ENCODE peak calls at places on chromosomes 1 and 21, in six cellular contexts. C is IMR-90, E is endothelial cell, L is OCI-LY7, S is psoas muscle, O is tibial artery. B is an unnamed sample.

GRCh38 chr1:61887921-61888564 is 145.8 kb downstream of the PATJ start:
- DNase-seq in C (no peak), E (no peak), L (no peak), S (peak; percentile 22), O (no peak), B (no peak)

GRCh38 chr1:104073463-104073902 is 323.8 kb downstream of the AMY1C start:
- DNase-seq in C (no peak), E (no peak), L (no peak), S (no peak), O (no peak), B (no peak)

GRCh38 chr1:109354940-109355339 is 42.8 kb downstream of the SORT1 start:
- DNase-seq in C (no peak), E (no peak), L (no peak), S (no peak), O (no peak), B (no peak)

GRCh38 chr1:92482665-92483441 is 3.9 kb downstream of the GFI1 start:
- DNase-seq in C (no peak), E (peak; percentile 38), L (no peak), S (no peak), O (no peak), B (peak; percentile 14)

GRCh38 chr1:73161418-73161817 is 879.1 kb upstream of the NEGR1 start:
- DNase-seq in C (no peak), E (no peak), L (no peak), S (no peak), O (no peak), B (no peak)

GRCh38 chr1:59819566-59820438 is 5.1 kb downstream of the HOOK1 start:
- DNase-seq in C (no peak), E (no peak), L (no peak), S (no peak), O (no peak), B (no peak)

GRCh38 chr21:17709266-17709611 is 96.5 kb upstream of the BTG3 start:
- DNase-seq in C (no peak), E (no peak), L (no peak), S (no peak), O (no peak), B (no peak)

GRCh38 chr21:45297329-45297728 is 9.6 kb upstream of the POFUT2 start:
- DNase-seq in C (no peak), E (no peak), L (no peak), S (no peak), O (no peak), B (no peak)

GRCh38 chr1:1091344-1092148 is 17.4 kb upstream of the RNF223 start:
- DNase-seq in C (no peak), E (no peak), L (no peak), S (no peak), O (peak; percentile 55), B (no peak)

GRCh38 chr1:3237994-3238704 is 169.1 kb downstream of the PRDM16 start:
- DNase-seq in C (no peak), E (no peak), L (no peak), S (no peak), O (peak; percentile 90), B (no peak)

DNA sequence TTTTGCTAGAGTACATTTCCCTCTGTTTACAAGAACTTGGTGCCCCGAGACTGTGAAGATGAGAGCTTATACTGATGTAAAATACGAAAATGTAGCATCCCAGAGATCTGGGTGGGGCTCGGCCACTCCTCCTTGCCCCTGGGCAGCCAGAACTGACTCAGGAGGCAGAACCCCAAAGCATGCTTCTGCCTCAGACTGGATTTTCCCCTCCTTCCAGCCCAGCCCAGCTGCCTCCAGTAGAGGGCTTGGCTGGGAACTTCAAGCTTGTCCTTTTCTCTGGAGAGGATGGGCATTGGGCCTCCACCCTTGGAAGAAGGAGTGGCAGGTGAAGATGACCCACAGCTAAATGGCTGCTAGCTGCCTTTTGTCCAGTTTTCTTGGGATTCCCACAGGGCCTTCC is 24.3 kb upstream of the BTG2 start:
- DNase-seq in C (peak; percentile 24), E (no peak), L (peak; percentile 4), S (no peak), O (peak; percentile 54), B (no peak)
- TF ChIP-seq CTCF in C (no peak), E (no peak), L (peak; percentile 21), S (no peak), O (no peak), B (no peak)

GRCh38 chr1:156095906-156096508 is 13.7 kb upstream of the MEX3A start:
- DNase-seq in C (no peak), E (no peak), L (no peak), S (no peak), O (no peak), B (no peak)
- TF ChIP-seq CTCF in C (no peak), E (no peak), L (no peak), S (no peak), O (no peak), B (no peak)

DNA sequence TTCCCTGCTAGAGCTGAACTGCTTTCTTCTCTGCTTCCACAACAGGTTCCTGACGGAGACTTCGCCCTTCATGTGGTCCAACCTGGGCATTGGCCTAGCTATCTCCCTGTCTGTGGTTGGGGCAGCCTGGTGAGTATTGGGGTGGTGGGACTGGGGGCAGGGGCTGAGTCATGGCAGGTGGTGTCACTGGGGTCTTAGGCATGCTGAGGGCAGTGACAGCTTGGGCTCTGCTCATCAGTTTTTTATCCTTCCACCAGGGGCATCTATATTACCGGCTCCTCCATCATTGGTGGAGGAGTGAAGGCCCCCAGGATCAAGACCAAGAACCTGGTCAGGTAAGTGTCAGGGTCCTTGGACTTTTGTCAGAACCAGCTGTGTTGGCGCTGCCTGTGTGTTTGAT is 1.3 kb downstream of the ATP6V0B start:
- DNase-seq in C (no peak), E (no peak), L (no peak), S (no peak), O (no peak), B (no peak)
- TF ChIP-seq CTCF in C (no peak), E (no peak), L (peak; percentile 26), S (no peak), O (no peak), B (no peak)

DNA sequence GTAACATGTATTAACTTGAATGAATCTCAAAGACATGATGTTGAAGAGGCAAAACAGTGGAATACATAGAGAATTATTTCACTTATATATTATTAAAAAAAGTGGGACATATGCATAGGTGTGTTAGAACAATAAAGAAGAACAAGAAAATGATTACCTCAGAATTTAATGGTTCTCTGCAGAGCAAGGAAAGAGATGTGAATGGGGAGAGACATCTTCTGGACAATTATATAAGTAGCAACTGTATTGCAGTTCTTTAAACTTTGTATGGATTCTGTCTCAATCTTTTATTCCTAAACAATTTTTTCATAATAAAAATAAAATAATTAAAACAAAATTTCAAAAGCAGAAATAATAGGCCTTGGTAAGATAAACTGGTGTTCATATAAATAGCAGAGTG is 674.9 kb upstream of the ADGRL4 start:
- DNase-seq in C (no peak), E (no peak), L (no peak), S (no peak), O (no peak), B (no peak)
- TF ChIP-seq CTCF in C (no peak), E (no peak), L (no peak), S (no peak), O (no peak), B (no peak)

GRCh38 chr1:39701092-39701460 is 9.8 kb upstream of the HPCAL4 start:
- DNase-seq in C (peak; percentile 56), E (no peak), L (no peak), S (no peak), O (no peak), B (no peak)

GRCh38 chr1:39696448-39696847 is 5.2 kb upstream of the HPCAL4 start:
- DNase-seq in C (no peak), E (no peak), L (no peak), S (no peak), O (no peak), B (no peak)

GRCh38 chr1:39700348-39700747 is 9.1 kb upstream of the HPCAL4 start:
- DNase-seq in C (no peak), E (no peak), L (no peak), S (no peak), O (no peak), B (no peak)

GRCh38 chr1:39698568-39698967 is 7.3 kb upstream of the HPCAL4 start:
- DNase-seq in C (no peak), E (no peak), L (no peak), S (no peak), O (no peak), B (no peak)

DNA sequence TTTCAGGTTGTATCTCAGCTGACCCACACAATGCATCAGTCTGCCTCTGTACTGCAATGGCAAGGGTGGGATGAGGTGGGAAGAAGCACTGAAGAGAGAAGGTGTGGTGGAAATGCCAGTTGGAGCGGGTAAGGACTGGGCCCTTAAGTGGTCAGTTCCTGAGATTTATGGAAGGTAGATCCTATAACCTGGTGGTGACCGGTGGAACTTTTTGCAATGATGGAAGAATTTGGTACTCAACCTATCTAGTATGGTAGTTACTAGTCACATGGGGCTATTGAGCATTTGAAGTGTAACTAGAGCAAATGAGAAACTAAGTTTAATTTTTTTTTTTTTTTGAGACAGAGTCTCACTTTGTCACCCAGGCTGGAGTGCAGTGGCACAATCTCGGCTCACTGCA is 8.2 kb upstream of the HPCAL4 start:
- DNase-seq in C (no peak), E (no peak), L (no peak), S (no peak), O (no peak), B (no peak)
- TF ChIP-seq CTCF in C (no peak), E (peak; percentile 35), L (no peak), S (no peak), O (no peak), B (no peak)

DNA sequence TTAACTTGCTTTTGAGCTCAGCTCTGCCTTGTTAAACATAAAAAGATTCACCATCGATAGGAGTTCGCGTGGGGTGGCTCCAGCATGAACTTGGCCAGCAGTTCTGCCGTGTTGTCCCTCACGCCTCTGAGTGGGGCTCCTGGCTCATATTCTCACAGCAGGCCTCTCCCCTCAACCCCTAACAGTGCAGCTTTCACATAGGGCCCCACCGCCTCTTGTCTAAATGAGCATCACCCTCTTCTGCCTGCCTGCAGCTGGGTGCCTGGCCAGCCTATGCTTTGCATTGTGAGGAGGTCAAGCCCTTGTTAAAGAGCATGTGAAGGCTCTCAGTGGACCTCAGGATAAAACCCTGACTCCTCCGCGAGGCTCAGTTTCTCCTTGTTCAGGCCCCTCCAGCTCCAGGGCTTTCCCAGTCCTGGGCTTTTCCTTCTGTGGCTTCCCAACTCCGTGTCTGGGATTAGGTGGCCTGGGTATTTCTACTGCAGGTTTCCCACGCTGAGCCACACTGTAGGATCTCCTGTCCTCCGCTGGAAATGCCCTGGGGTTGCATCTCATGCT is 34.8 kb downstream of the CRYAA start:
- DNase-seq in C (no peak), E (no peak), L (no peak), S (no peak), O (peak; percentile 27), B (peak; percentile 5)
- TF ChIP-seq CTCF in C (no peak), E (no peak), L (no peak), S (no peak), O (no peak), B (no peak)

DNA sequence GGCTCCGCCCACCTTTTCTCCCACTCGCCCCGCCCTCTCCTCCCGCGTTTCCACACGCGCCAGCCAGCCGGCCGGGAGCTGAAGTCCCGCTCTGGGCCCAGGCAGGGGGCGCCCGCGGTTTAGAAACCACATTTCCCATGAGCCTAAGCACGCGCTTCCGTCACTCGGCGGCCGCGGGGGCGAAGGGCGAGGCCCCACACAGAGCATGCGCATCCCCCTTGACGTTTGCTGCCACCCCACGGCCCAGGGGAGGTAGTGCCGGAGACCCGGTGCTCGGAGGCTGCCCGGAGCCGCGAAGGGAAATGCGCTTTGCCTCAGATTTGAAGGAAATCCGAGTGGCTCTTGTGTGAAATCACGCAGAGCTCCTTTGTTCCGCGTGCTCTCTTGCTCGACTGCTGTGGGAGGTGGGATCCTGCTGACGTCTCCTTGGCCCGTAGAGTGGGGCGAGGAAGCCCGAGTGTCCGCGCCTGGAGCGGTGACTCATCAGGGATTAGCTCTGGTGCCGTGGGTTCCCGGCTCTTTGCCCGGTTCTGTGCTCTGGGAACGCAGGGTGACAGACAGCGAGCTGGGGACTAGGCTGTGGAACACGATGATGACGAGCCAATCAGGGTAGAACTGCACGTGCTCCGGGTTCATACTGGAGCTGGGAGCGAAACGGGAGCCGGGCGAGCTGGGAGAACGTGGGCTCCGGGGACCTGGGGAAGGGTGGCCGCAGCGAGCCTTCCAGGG is 406 bp upstream of the B3GALNT2 start:
- DNase-seq in C (peak; percentile 98), E (peak; percentile 100), L (peak; percentile 99), S (peak; percentile 99), O (peak; percentile 100), B (peak; percentile 100)
- TF ChIP-seq CTCF in C (peak; percentile 94), E (peak; percentile 94), L (peak; percentile 80), S (peak; percentile 78), O (peak; percentile 89), B (peak; percentile 81)